ENCODE peak calls at places on chromosome 21, in five cellular contexts. P is HFFc6, F is omental fat pad, Z is glutamatergic neuron, K is fibroblast of pulmonary artery. T is an unnamed sample.

GRCh38 chr21:32348604-32349332 is 44.0 kb downstream of the URB1 start:
- DNase-seq in P (no peak), F (no peak), Z (no peak), K (no peak), T (no peak)

GRCh38 chr21:31660134-31660565 is 657 bp downstream of the SOD1 start:
- DNase-seq in P (no peak), F (no peak), Z (peak; percentile 66), K (peak; percentile 25), T (no peak)

GRCh38 chr21:35145626-35146236 is 96.6 kb upstream of the RUNX1 start:
- DNase-seq in P (no peak), F (no peak), Z (no peak), K (no peak), T (no peak)

GRCh38 chr21:20698585-20698984 is 299.6 kb upstream of the NCAM2 start:
- DNase-seq in P (no peak), F (no peak), Z (no peak), K (no peak), T (no peak)

GRCh38 chr21:30718239-30718909 is at the start of gene KRTAP21-3:
- DNase-seq in P (no peak), F (no peak), Z (no peak), K (peak; percentile 7), T (no peak)

GRCh38 chr21:19553930-19554615 is 1150.5 kb upstream of the TMPRSS15 start:
- DNase-seq in P (no peak), F (no peak), Z (no peak), K (no peak), T (no peak)

GRCh38 chr21:39647476-39647875 is 34.7 kb downstream of the B3GALT5 start:
- DNase-seq in P (peak; percentile 60), F (no peak), Z (no peak), K (no peak), T (no peak)

GRCh38 chr21:9008636-9009035 is 1512.7 kb upstream of the TPTE start:
- DNase-seq in P (no peak), F (no peak), Z (no peak), K (no peak), T (no peak)

GRCh38 chr21:41584603-41585176 is 76.7 kb upstream of the TMPRSS2 start:
- DNase-seq in P (no peak), F (no peak), Z (no peak), K (no peak), T (no peak)

GRCh38 chr21:41589620-41590175 is 81.7 kb upstream of the TMPRSS2 start:
- DNase-seq in P (no peak), F (no peak), Z (no peak), K (no peak), T (no peak)

GRCh38 chr21:41585199-41585994 is 77.4 kb upstream of the TMPRSS2 start:
- DNase-seq in P (no peak), F (no peak), Z (no peak), K (no peak), T (no peak)

GRCh38 chr21:41593051-41593783 is 85.3 kb upstream of the TMPRSS2 start:
- DNase-seq in P (no peak), F (no peak), Z (no peak), K (no peak), T (no peak)

GRCh38 chr21:41589131-41589530 is 81.2 kb upstream of the TMPRSS2 start:
- DNase-seq in P (no peak), F (no peak), Z (no peak), K (no peak), T (no peak)
- TF ChIP-seq CTCF in P (peak; percentile 4), F (no peak), Z (no peak), K (no peak), T (no peak)

DNA sequence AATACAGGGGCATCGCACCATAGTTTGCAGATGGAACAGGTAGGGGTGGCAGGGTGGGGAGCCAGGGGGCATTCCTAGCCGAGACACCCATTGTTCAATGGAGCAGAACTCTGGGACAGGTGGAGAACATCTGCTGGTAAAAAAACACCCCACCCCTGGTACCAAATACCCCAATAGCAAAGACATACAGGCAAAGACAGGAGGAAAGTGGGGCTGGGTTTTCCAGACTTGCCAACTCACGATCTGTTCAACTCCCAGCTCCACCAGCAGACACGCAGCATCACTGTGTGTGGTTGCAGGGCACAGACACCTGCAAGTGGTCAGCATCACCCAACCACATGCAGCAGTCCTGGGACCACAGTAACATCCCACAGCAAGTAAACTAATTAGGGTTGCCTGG is 328 bp upstream of the KRTAP10-8 start:
- DNase-seq in P (no peak), F (no peak), Z (no peak), K (no peak), T (no peak)
- TF ChIP-seq CTCF in P (no peak), F (no peak), Z (no peak), K (no peak), T (no peak)

GRCh38 chr21:37164742-37165141 is 91.7 kb downstream of the TTC3 start:
- DNase-seq in P (no peak), F (no peak), Z (no peak), K (peak; percentile 61), T (no peak)

GRCh38 chr21:37165606-37166005 is 92.6 kb downstream of the TTC3 start:
- DNase-seq in P (no peak), F (no peak), Z (no peak), K (no peak), T (no peak)

GRCh38 chr21:37172646-37173045 is 94.5 kb downstream of the VPS26C start:
- DNase-seq in P (no peak), F (no peak), Z (no peak), K (no peak), T (no peak)

GRCh38 chr21:37168666-37169065 is 95.6 kb downstream of the TTC3 start:
- DNase-seq in P (no peak), F (no peak), Z (no peak), K (no peak), T (no peak)

GRCh38 chr21:37166733-37167132 is 93.7 kb downstream of the TTC3 start:
- DNase-seq in P (no peak), F (no peak), Z (no peak), K (peak; percentile 28), T (no peak)
- TF ChIP-seq CTCF in P (peak; percentile 44), F (no peak), Z (no peak), K (no peak), T (peak; percentile 46)

DNA sequence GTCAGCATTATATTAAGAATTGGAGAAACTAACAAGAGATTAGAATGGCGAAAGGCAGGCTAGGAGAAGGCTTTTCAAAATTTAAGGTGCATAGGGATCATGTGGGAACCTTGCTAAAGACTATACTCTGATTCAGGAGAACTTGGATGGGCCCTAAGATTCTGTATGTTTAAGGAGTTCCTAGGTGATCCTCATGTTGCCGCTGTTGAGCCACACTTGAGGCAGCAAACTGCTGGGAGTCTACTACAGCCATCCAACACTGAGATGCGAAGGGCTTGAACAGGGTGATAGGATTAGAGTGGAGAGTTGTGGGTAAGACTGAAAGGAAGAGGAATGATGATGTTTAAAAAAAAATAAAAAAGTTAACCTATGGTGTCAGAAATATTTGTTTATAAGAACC is 1013.2 kb downstream of the MRPL39 start:
- DNase-seq in P (no peak), F (no peak), Z (no peak), K (no peak), T (no peak)
- TF ChIP-seq CTCF in P (no peak), F (no peak), Z (no peak), K (no peak), T (no peak)

GRCh38 chr21:44012474-44013379 is 618 bp downstream of the TRAPPC10 start:
- DNase-seq in P (no peak), F (no peak), Z (peak; percentile 88), K (peak; percentile 33), T (peak; percentile 76)
- TF ChIP-seq CTCF in P (peak; percentile 40), F (no peak), Z (peak; percentile 83), K (no peak), T (peak; percentile 48)

GRCh38 chr21:16594191-16594590 is 864.4 kb downstream of the USP25 start:
- DNase-seq in P (no peak), F (no peak), Z (no peak), K (no peak), T (no peak)
- TF ChIP-seq CTCF in P (no peak), F (no peak), Z (no peak), K (no peak), T (no peak)

T was measured in type B pancreatic cell.